ENCODE peak calls at places on chromosomes 3 and 15, in six cellular contexts. X, F, V, W, R and A are unnamed samples.

GRCh38 chr3:16898595-16899395 is 14.0 kb downstream of the PLCL2 start:
- DNase-seq in W (no peak), F (no peak), V (no peak), X (no peak), R (no peak), A (no peak)

GRCh38 chr15:52103217-52104207 is 9.1 kb downstream of the BCL2L10 start:
- DNase-seq in V (no peak), R (no peak), W (peak), F (no peak), X (peak), A (peak)

GRCh38 chr15:88467935-88468528 is 524 bp downstream of the MRPS11 start:
- DNase-seq in V (no peak), R (no peak), F (no peak), W (peak), X (peak), A (no peak)

GRCh38 chr3:112860898-112861297 is 14.2 kb upstream of the CD200R1L start:
- DNase-seq in V (no peak), R (no peak), F (no peak), X (no peak), W (no peak), A (no peak)

GRCh38 chr3:75983609-75984290 is 198.4 kb upstream of the ZNF717 start:
- DNase-seq in V (no peak), R (no peak), X (peak), F (no peak), W (peak), A (no peak)

GRCh38 chr15:90762109-90762508 is 45.0 kb downstream of the BLM start:
- DNase-seq in X (peak), R (no peak), F (no peak), W (peak), V (no peak), A (peak)

GRCh38 chr15:91183630-91184029 is 83.6 kb downstream of the SV2B start:
- DNase-seq in W (no peak), R (no peak), V (no peak), F (no peak), X (no peak), A (no peak)

GRCh38 chr3:48983096-48983495 is 6.9 kb upstream of the P4HTM start:
- DNase-seq in V (no peak), X (no peak), R (no peak), W (no peak), F (no peak), A (no peak)

GRCh38 chr3:156764761-156765160 is 61.4 kb upstream of the LEKR1 start:
- DNase-seq in W (no peak), R (no peak), V (no peak), X (peak), F (no peak), A (no peak)

GRCh38 chr3:41258239-41258800 is 59.0 kb downstream of the CTNNB1 start:
- DNase-seq in R (no peak), F (no peak), X (no peak), W (no peak), V (no peak), A (no peak)

GRCh38 chr3:117479095-117479494 is 769.5 kb downstream of the TUSC7 start:
- DNase-seq in R (no peak), F (no peak), V (no peak), W (no peak), X (no peak), A (no peak)

GRCh38 chr3:75171632-75172230 is 492.4 kb upstream of the FRG2C start:
- DNase-seq in F (no peak), W (peak), V (no peak), R (no peak), X (peak), A (peak)

GRCh38 chr3:19046440-19046839 is 101.9 kb upstream of the KCNH8 start:
- DNase-seq in V (no peak), X (no peak), R (no peak), F (no peak), W (no peak), A (no peak)

GRCh38 chr15:60392601-60392985 is 5.2 kb downstream of the ANXA2 start:
- DNase-seq in X (peak), R (no peak), F (no peak), V (no peak), W (peak), A (no peak)

GRCh38 chr3:71930056-71930991 is 145.4 kb upstream of the PROK2 start:
- DNase-seq in R (no peak), W (peak), X (peak), V (peak), F (peak), A (peak)

GRCh38 chr3:77203876-77204275 is 164.0 kb downstream of the ROBO2 start:
- DNase-seq in W (no peak), V (no peak), X (no peak), F (no peak), R (no peak), A (no peak)

GRCh38 chr3:25885544-25885943 is 95.7 kb downstream of the OXSM start:
- DNase-seq in F (no peak), W (no peak), X (peak), R (no peak), V (no peak), A (peak)

GRCh38 chr3:133964547-133964946 is 65.2 kb downstream of the SLCO2A1 start:
- DNase-seq in V (no peak), R (no peak), X (no peak), W (no peak), F (no peak), A (peak)

GRCh38 chr15:70324001-70324974 is 226.6 kb upstream of the TLE3 start:
- DNase-seq in F (no peak), R (no peak), V (no peak), W (no peak), X (peak), A (peak)

GRCh38 chr3:30630238-30631030 is 24.0 kb downstream of the TGFBR2 start:
- DNase-seq in R (no peak), V (no peak), X (no peak), F (no peak), W (no peak), A (no peak)

GRCh38 chr15:65980824-65981456 is 111.6 kb downstream of the RAB11A start:
- DNase-seq in X (peak), R (peak), V (peak), F (peak), W (peak), A (no peak)

GRCh38 chr15:31335991-31336942 is 9.6 kb downstream of the KLF13 start:
- DNase-seq in R (no peak), F (no peak), X (no peak), W (no peak), V (no peak), A (peak)

GRCh38 chr3:61452536-61452991 is 108.8 kb upstream of the PTPRG start:
- DNase-seq in X (peak), V (no peak), F (no peak), R (no peak), W (peak), A (peak)

GRCh38 chr3:176939022-176939817 is 258.1 kb downstream of the TBL1XR1 start:
- DNase-seq in V (peak), R (no peak), W (peak), X (peak), F (peak), A (peak)

GRCh38 chr15:55237219-55238130 is 40.7 kb upstream of the RSL24D1 start:
- DNase-seq in V (no peak), W (no peak), R (no peak), X (no peak), F (no peak), A (no peak)

GRCh38 chr3:43674345-43675085 is 16.2 kb upstream of the ABHD5 start:
- DNase-seq in F (no peak), R (no peak), W (no peak), V (no peak), X (no peak), A (no peak)

GRCh38 chr3:107367353-107367752 is 9.9 kb upstream of the CCDC54 start:
- DNase-seq in R (no peak), W (peak), F (no peak), V (no peak), X (peak), A (no peak)

GRCh38 chr3:178385280-178385952 is 150.8 kb upstream of the KCNMB2 start:
- DNase-seq in R (peak), F (peak), X (peak), W (peak), V (no peak), A (peak)

GRCh38 chr3:158776531-158776930 is 25.3 kb upstream of the MFSD1 start:
- DNase-seq in X (no peak), W (no peak), V (no peak), R (no peak), F (no peak), A (no peak)

GRCh38 chr3:195184716-195185421 is 86.1 kb downstream of the XXYLT1 start:
- DNase-seq in X (peak), V (no peak), W (peak), R (no peak), F (no peak), A (no peak)

GRCh38 chr3:1087066-1087555 is 5.7 kb upstream of the CNTN6 start:
- DNase-seq in X (peak), W (peak), R (no peak), F (no peak), V (no peak), A (no peak)

GRCh38 chr3:161305095-161305991 is 66.0 kb downstream of the SPTSSB start:
- DNase-seq in W (peak), X (peak), F (no peak), V (no peak), R (no peak), A (peak)

GRCh38 chr3:40387001-40387894 is at the start of gene ENTPD3:
- DNase-seq in R (peak), X (no peak), F (peak), V (peak), W (peak), A (peak)

GRCh38 chr3:149152420-149152819 is 23.0 kb downstream of the HPS3 start:
- DNase-seq in X (peak), W (peak), V (no peak), R (no peak), F (no peak), A (no peak)

GRCh38 chr15:67013696-67014095 is 51.7 kb upstream of the SMAD3 start:
- DNase-seq in W (peak), R (no peak), F (peak), V (peak), X (peak), A (no peak)

GRCh38 chr15:84599906-84600305 is 903 bp upstream of the ZSCAN2 start:
- DNase-seq in V (no peak), X (no peak), W (no peak), F (no peak), R (no peak), A (no peak)

GRCh38 chr3:105353485-105354161 is 13.1 kb upstream of the ALCAM start:
- DNase-seq in R (no peak), W (peak), V (peak), F (no peak), X (peak), A (peak)

DNA sequence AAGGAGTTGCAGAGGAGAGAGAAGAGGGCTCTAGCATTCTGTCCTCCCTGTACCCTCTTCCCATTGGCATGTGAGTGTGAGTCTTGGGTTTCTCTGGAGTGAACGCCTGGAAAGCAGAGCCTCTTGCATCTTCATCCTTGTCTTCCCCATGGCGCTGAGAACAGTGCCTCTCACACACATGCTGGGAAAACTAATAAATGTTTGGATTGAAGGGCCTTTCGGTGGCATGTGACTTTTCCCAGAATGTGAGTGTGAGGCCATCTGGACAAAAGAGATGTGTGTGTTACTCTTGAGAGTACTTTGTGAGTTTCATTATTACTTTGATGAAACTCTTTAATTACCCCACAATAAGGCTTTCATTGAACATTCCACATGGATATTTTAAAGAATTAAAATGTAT is 122.3 kb downstream of the MITF start:
- DNase-seq in R (no peak), W (no peak), V (no peak), X (no peak), F (no peak), A (no peak)
- H3K14ac ChIP-seq in R (no peak), W (no peak), V (no peak), X (peak), F (no peak), A (no peak)

DNA sequence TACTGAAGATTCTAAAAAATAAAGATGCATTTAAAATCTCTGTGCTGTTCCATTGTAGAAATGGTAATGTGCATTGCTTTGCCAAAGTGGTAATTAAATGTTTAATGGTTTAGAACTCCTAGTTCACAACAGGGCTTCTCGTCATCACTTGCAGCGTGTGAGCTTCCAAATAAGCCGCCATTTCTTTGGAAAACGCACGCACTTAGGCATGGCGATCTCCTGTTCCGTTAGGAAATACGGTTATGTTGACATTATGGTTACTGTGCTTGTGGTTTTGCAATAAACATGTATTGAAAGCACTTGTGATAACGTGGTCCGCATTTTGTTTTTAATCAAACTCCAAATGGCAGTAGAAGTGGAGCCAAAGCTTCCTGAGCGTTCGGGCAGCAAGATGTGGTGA is 97.2 kb downstream of the SLC49A4 start:
- DNase-seq in W (no peak), R (no peak), X (no peak), F (no peak), V (no peak), A (no peak)
- H3K14ac ChIP-seq in W (no peak), R (no peak), X (no peak), F (no peak), V (no peak), A (no peak)

GRCh38 chr15:63466378-63467192 is 37.8 kb upstream of the USP3 start:
- DNase-seq in R (no peak), X (peak), W (peak), V (peak), F (peak), A (peak)
- H3K14ac ChIP-seq in R (no peak), X (no peak), W (no peak), V (no peak), F (no peak), A (no peak)

DNA sequence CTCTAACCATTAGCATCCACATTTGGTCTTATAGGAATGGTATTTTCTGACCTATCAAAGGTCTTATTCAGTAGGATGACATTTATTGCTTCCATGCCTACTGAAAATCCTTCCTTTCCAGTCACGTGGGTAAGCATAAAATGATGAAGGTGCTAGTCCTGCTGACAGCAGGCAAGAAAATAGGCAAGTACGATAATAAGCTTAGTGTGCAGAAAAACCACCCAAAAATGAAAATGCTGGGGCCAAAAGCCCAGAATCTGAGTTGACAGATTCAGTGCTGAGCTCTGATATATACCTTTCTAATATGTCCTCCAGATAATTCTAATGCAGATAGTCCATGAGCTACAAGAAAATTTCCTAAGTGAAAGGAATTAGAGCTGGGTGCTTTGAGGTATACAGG is 194.8 kb downstream of the WDR72 start:
- DNase-seq in V (no peak), W (no peak), R (no peak), X (no peak), F (no peak), A (no peak)
- H3K14ac ChIP-seq in V (no peak), W (no peak), R (no peak), X (no peak), F (no peak), A (no peak)

DNA sequence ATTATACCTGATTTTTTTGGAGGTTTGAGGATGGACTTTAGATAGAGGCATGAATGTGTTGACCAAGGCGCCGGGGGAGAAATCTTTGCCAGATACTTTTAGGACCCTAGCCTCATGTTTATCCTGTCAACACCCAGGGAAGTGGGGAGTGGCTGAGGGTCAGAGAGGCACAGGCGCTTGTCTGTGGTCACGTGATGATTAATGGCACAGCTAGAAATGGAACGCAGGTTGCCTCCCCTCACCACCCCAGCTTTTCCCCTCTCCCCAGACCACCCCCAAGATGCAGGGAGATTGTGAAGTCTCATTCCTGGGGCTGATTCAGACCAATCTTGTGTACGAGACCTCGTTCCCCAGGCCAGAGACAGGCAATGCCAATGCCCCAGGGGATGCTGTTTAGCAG is 218.4 kb upstream of the LINGO1 start:
- DNase-seq in V (peak), W (no peak), X (no peak), F (no peak), R (no peak), A (no peak)
- H3K14ac ChIP-seq in V (no peak), W (no peak), X (no peak), F (no peak), R (no peak), A (no peak)

GRCh38 chr3:151308089-151308488 is 8.5 kb downstream of the GPR87 start:
- DNase-seq in R (no peak), F (no peak), X (peak), V (no peak), W (no peak), A (peak)
- H3K14ac ChIP-seq in R (no peak), F (no peak), X (no peak), V (no peak), W (no peak), A (no peak)

GRCh38 chr3:170405101-170405500 is 13.6 kb upstream of the CLDN11 start:
- DNase-seq in X (no peak), F (no peak), R (no peak), V (no peak), W (no peak), A (peak)
- H3K14ac ChIP-seq in X (no peak), F (no peak), R (no peak), V (no peak), W (no peak), A (no peak)

DNA sequence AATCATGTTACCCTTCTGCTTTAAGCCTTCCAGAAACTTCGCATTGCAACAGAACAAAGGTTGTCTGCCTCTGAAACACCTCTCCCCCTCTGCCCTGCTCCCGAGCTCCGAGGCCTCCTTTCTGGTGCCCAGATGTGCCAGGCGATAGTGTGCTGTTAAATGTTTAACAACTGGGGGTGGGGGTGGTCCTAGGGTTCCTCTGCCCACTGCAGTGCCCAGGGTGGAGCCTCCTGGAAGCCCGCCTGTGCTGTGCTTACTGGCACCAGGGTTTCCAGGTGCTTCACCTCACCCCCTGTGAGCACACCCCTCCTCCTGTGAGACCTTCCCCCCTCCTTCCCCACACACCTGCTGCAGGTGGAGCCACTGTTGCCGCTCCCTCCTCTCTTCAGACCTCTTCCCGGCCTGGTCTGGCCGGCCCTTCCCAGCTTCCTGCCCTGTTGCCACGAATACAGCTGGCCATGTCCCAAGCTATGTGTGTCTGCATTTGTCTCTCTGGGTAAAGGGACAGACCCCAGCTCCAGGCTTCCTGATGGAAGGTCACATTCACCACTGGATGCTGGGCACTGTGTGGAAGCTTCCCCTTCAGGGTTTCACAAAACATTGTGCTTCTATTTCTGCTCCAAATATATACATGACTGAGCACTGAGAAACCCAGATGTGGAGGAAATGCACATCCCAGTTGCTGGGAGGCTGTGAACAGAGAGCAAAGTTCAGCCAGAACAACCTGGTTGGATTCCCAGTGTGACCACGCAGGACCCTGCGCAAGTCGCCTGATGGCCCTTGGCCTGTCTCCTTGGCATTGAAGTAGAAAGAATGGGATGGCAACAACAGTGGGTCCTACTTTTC is 37.2 kb downstream of the MGLL start:
- DNase-seq in W (no peak), X (no peak), F (no peak), R (no peak), V (no peak), A (no peak)
- H3K14ac ChIP-seq in W (no peak), X (peak), F (no peak), R (no peak), V (no peak), A (no peak)

GRCh38 chr3:88816445-88816844 is 291.0 kb upstream of the EPHA3 start:
- DNase-seq in R (no peak), X (no peak), V (no peak), F (no peak), W (no peak), A (no peak)

GRCh38 chr3:88809993-88810392 is 297.4 kb upstream of the EPHA3 start:
- DNase-seq in F (no peak), X (peak), R (no peak), W (no peak), V (no peak), A (no peak)

GRCh38 chr3:88807471-88808090 is 299.8 kb upstream of the EPHA3 start:
- DNase-seq in V (no peak), X (peak), R (no peak), F (no peak), W (peak), A (peak)

GRCh38 chr3:88812576-88812975 is 294.8 kb upstream of the EPHA3 start:
- DNase-seq in W (no peak), R (no peak), X (peak), V (no peak), F (no peak), A (peak)

GRCh38 chr3:88810455-88810854 is 297.0 kb upstream of the EPHA3 start:
- DNase-seq in F (no peak), V (no peak), R (no peak), X (peak), W (peak), A (no peak)
- H3K14ac ChIP-seq in F (no peak), V (no peak), R (no peak), X (no peak), W (no peak), A (no peak)